ENCODE peak calls at places on chromosomes 12 and 14, in nine cellular contexts. B is bronchial epithelial cell, L is tibial artery, N is A172, M is cardiac fibroblast, P is Ammon's horn, V is left colon, W is type B pancreatic cell, F is NCI-H2171. I is an unnamed sample.
A peak's percentile ranks its signal among the peaks of the same experiment; 100 is the strongest.

GRCh38 chr12:25959069-25959961 is 833 bp downstream of the RASSF8 start:
- DNase-seq in B (peak; percentile 65), L (peak; percentile 72), W (no peak), V (peak; percentile 28), N (peak; percentile 38), P (peak; percentile 76), M (peak; percentile 92), F (no peak), I (no peak)

GRCh38 chr12:31950088-31950487 is 9.1 kb upstream of the RESF1 start:
- DNase-seq in W (no peak), V (no peak), L (no peak), F (no peak), B (no peak), P (no peak), M (no peak), N (no peak), I (no peak)

GRCh38 chr12:41439858-41440257 is 251.7 kb downstream of the PDZRN4 start:
- DNase-seq in W (no peak), L (no peak), M (no peak), B (no peak), V (no peak), P (no peak), N (no peak), F (no peak), I (no peak)

GRCh38 chr12:56014205-56014604 is 6.6 kb upstream of the IKZF4 start:
- DNase-seq in W (no peak), V (no peak), L (no peak), B (peak; percentile 31), F (no peak), P (no peak), N (no peak), M (no peak), I (no peak)

GRCh38 chr12:88985011-88985410 is 367.3 kb downstream of the DUSP6 start:
- DNase-seq in V (no peak), F (no peak), L (no peak), N (no peak), W (no peak), M (no peak), B (no peak), P (no peak), I (no peak)

GRCh38 chr12:49233842-49234526 is 30.9 kb upstream of the TUBA1C start:
- DNase-seq in F (no peak), M (no peak), V (peak; percentile 37), W (no peak), L (peak; percentile 78), P (peak; percentile 92), B (no peak), N (no peak), I (peak; percentile 97)

GRCh38 chr12:78191611-78192010 is 360.9 kb downstream of the NAV3 start:
- DNase-seq in F (no peak), B (no peak), M (peak; percentile 59), W (no peak), V (no peak), N (no peak), P (no peak), L (no peak), I (no peak)

GRCh38 chr14:65281991-65282908 is 130.3 kb upstream of the FUT8 start:
- DNase-seq in V (no peak), F (no peak), W (no peak), B (no peak), N (peak; percentile 67), L (no peak), M (peak; percentile 78), P (peak; percentile 95), I (no peak)

GRCh38 chr12:106445981-106446380 is 88.4 kb downstream of the POLR3B start:
- DNase-seq in W (no peak), F (no peak), L (no peak), B (no peak), V (no peak), M (no peak), N (no peak), P (no peak), I (no peak)

GRCh38 chr14:91890291-91890749 is 23.0 kb upstream of the TC2N start:
- DNase-seq in M (no peak), B (no peak), L (no peak), W (no peak), N (no peak), V (no peak), F (no peak), P (peak; percentile 72), I (no peak)

GRCh38 chr14:101072945-101073597 is 169.5 kb upstream of the RTL1 start:
- DNase-seq in M (peak; percentile 91), B (peak; percentile 96), N (peak; percentile 93), P (no peak), L (no peak), W (peak; percentile 76), F (peak; percentile 54), V (peak; percentile 71), I (peak; percentile 15)

GRCh38 chr14:92546347-92547053 is 32.9 kb downstream of the RIN3 start:
- DNase-seq in L (no peak), B (no peak), F (no peak), N (peak; percentile 73), P (no peak), M (peak; percentile 60), V (no peak), W (no peak), I (no peak)

GRCh38 chr14:37232907-37233481 is 35.3 kb downstream of the MIPOL1 start:
- DNase-seq in P (peak; percentile 11), B (peak; percentile 79), L (no peak), F (no peak), W (no peak), V (no peak), M (peak; percentile 78), N (peak; percentile 28), I (peak; percentile 49)

GRCh38 chr12:124273630-124274029 is 21.3 kb upstream of the RFLNA start:
- DNase-seq in L (no peak), N (peak; percentile 52), V (no peak), W (no peak), M (peak; percentile 68), F (no peak), B (peak; percentile 87), P (no peak), I (no peak)

GRCh38 chr14:101083564-101084435 is 180.3 kb upstream of the RTL1 start:
- DNase-seq in L (no peak), M (no peak), B (no peak), N (no peak), F (no peak), P (no peak), V (peak; percentile 23), W (peak; percentile 66), I (no peak)

GRCh38 chr14:22824711-22825359 is 4.9 kb upstream of the MRPL52 start:
- DNase-seq in V (no peak), P (no peak), L (no peak), B (peak; percentile 93), M (peak; percentile 98), F (no peak), W (no peak), N (peak; percentile 91), I (peak; percentile 26)

GRCh38 chr12:71333418-71333817 is 106.2 kb upstream of the LGR5 start:
- DNase-seq in N (no peak), B (no peak), F (no peak), W (no peak), M (no peak), V (no peak), L (no peak), P (no peak), I (no peak)

GRCh38 chr12:120529641-120530314 is 820 bp upstream of the COQ5 start:
- DNase-seq in M (peak; percentile 39), W (no peak), F (peak; percentile 40), P (peak; percentile 42), B (peak; percentile 74), N (peak; percentile 32), V (peak; percentile 30), L (no peak), I (no peak)

GRCh38 chr12:13036881-13037280 is 7.3 kb upstream of the FAM234B start:
- DNase-seq in F (no peak), V (no peak), N (no peak), L (no peak), W (no peak), P (no peak), M (no peak), B (no peak), I (no peak)

GRCh38 chr12:3520168-3520567 is 29.2 kb downstream of the PRMT8 start:
- DNase-seq in V (peak; percentile 68), M (no peak), P (no peak), B (no peak), N (no peak), W (no peak), F (peak; percentile 99), L (no peak), I (no peak)

GRCh38 chr14:95959317-95959716 is 79.8 kb upstream of the C14orf132 start:
- DNase-seq in W (no peak), F (no peak), P (no peak), M (no peak), N (no peak), L (no peak), V (no peak), B (no peak), I (no peak)

GRCh38 chr14:32710351-32711102 is 228.2 kb upstream of the NPAS3 start:
- DNase-seq in W (no peak), P (peak; percentile 63), B (peak; percentile 22), F (no peak), L (no peak), N (peak; percentile 35), M (peak; percentile 76), V (no peak), I (no peak)

GRCh38 chr12:105773501-105773900 is 365.3 kb downstream of the NUAK1 start:
- DNase-seq in W (no peak), M (no peak), N (no peak), B (no peak), L (no peak), F (no peak), V (no peak), P (peak; percentile 51), I (peak; percentile 64)

GRCh38 chr14:101225729-101226152 is 322.2 kb upstream of the RTL1 start:
- DNase-seq in W (no peak), B (no peak), N (no peak), F (no peak), L (no peak), P (no peak), M (no peak), V (no peak), I (no peak)

GRCh38 chr14:50410016-50410530 is 13.4 kb upstream of the CDKL1 start:
- DNase-seq in P (no peak), W (no peak), L (no peak), B (no peak), N (no peak), V (no peak), M (no peak), F (no peak), I (no peak)

GRCh38 chr14:40252817-40253447 is 820.7 kb upstream of the FBXO33 start:
- DNase-seq in F (no peak), L (no peak), M (no peak), W (no peak), V (no peak), N (no peak), P (no peak), B (no peak), I (no peak)

GRCh38 chr12:109717390-109718357 is 4.0 kb downstream of the FAM222A start:
- DNase-seq in M (no peak), N (no peak), F (no peak), P (no peak), W (no peak), B (no peak), V (no peak), L (no peak), I (no peak)